ENCODE peak calls at places on chromosomes 7 and 10, in five cellular contexts. A is dorsolateral prefrontal cortex, U is cardiac muscle cell, O is MM.1S, J is left ventricle myocardium inferior. B is an unnamed sample.

GRCh38 chr10:71581376-71581775 is 138.2 kb downstream of the C10orf105 start:
- DNase-seq in U (no peak), O (no peak), J (no peak), A (peak; percentile 74), B (no peak)

GRCh38 chr10:91891285-91892001 is 17.8 kb downstream of the FGFBP3 start:
- DNase-seq in A (no peak), U (peak; percentile 75), O (no peak), J (no peak), B (no peak)

GRCh38 chr7:134891262-134892001 is 94.9 kb upstream of the AGBL3 start:
- DNase-seq in J (peak; percentile 80), O (peak; percentile 25), U (peak; percentile 98), A (peak; percentile 80), B (peak; percentile 85)

GRCh38 chr10:110737886-110738634 is 93.9 kb downstream of the RBM20 start:
- DNase-seq in U (peak; percentile 81), O (no peak), A (no peak), J (no peak), B (no peak)

GRCh38 chr7:158904599-158904998 is 48.2 kb downstream of the DYNC2I1 start:
- DNase-seq in U (no peak), J (no peak), A (no peak), O (no peak), B (no peak)

GRCh38 chr10:34698979-34699378 is 116.1 kb downstream of the PARD3 start:
- DNase-seq in O (no peak), J (no peak), A (no peak), U (peak; percentile 63), B (peak; percentile 61)

GRCh38 chr7:29723599-29723998 is 82.7 kb upstream of the WIPF3 start:
- DNase-seq in O (no peak), U (peak; percentile 72), A (no peak), J (no peak), B (peak; percentile 11)

GRCh38 chr10:47165711-47166404 is 134.1 kb upstream of the GDF10 start:
- DNase-seq in J (peak; percentile 60), A (peak; percentile 52), U (peak; percentile 97), O (no peak), B (peak; percentile 60)

GRCh38 chr7:54345746-54346145 is 196.4 kb upstream of the VSTM2A start:
- DNase-seq in J (no peak), A (no peak), O (no peak), U (no peak), B (no peak)

GRCh38 chr10:28892818-28893547 is 215.7 kb downstream of the BAMBI start:
- DNase-seq in U (peak; percentile 65), O (no peak), J (no peak), A (no peak), B (no peak)

GRCh38 chr7:159091480-159092475 is 52.9 kb downstream of the VIPR2 start:
- DNase-seq in A (no peak), O (no peak), U (no peak), J (no peak), B (no peak)

DNA sequence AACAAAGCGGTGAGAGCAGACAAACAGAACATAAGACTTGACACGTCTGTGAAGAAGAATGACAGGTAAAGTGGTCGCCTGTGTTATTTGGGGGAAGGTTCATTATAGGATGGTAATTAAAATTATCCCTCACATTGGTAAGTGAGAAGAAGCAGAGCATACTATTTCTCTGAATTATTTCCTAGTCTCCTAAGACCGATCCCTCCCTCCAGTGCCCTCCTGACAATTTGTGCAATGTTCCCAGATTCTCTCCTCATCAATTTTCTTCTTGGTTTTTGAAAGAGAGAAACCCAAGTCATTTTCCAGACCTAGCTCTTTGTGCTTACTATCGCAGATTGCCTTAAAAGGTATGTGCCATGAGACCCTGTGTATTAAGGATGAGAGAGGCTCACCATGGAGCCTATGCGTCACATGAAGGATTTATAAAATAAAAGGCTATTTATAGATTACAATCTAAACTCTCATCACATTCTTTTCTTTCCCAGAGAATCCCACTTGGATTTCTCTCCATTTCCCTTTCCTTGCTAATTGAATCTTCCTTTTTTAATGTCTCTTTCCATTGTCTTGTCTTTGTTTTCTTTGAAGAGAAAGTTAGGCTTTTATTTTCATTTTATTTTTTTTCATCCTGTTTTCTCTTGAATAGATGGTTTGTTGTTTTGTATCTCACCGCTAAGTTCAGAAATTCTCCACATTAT is 112.0 kb downstream of the PPP1R3A start:
- DNase-seq in A (no peak), U (no peak), O (no peak), J (no peak), B (no peak)
- H3K27me3 ChIP-seq in A (no peaks in the 10 kb centered on the region), U (no peaks in the 10 kb centered on the region), O (no peaks in the 10 kb centered on the region), J (no peaks in the 10 kb centered on the region), B (no peaks in the 10 kb centered on the region)

GRCh38 chr7:101934618-101935017 is 117.2 kb downstream of the CUX1 start:
- DNase-seq in A (no peak), J (no peak), U (no peak), O (no peak), B (no peak)

GRCh38 chr7:101936612-101937231 is 119.3 kb downstream of the CUX1 start:
- DNase-seq in J (peak; percentile 36), A (no peak), U (peak; percentile 71), O (no peak), B (no peak)

GRCh38 chr7:101936223-101936611 is 118.8 kb downstream of the CUX1 start:
- DNase-seq in U (no peak), J (no peak), O (no peak), A (no peak), B (no peak)

GRCh38 chr7:101933685-101934084 is 116.3 kb downstream of the CUX1 start:
- DNase-seq in A (no peak), J (no peak), U (no peak), O (no peak), B (no peak)

DNA sequence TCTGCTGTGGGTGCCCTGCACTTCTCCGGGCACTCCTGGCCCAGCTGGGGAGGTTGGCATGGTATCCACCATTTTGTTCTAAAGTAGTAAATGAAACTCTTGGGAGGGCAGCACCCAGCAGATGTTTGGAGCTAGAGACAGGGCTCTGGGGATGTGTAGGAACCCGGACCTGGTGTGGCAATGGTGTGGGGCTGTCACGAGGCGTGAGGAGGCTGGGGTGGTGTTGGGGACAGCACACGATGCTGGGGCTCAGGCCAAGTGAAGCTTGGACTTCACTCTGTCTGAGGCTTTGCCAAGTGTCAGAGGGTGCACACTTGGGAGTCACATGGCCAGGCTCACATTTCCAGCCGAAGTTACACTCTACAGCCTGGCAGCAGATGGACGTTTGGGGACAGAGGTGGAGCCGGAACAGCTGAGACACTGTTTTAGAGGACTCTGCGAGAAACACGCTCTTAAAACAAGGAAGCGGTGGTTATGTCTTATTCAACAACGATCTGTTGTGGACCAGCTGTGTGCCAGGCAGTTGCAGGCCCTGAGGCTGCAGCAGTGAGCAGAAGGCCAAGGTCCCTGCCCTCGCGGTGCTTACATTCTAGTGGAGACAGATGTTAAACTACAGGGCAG is 118.2 kb downstream of the CUX1 start:
- DNase-seq in O (no peak), U (no peak), J (peak; percentile 79), A (no peak), B (no peak)
- H3K27ac ChIP-seq in O (no peak overlapping the region), U (peak overlapping the region; percentile 68), J (peak overlapping the region; percentile 90), A (peak overlapping the region; percentile 46), B (no peak overlapping the region)

DNA sequence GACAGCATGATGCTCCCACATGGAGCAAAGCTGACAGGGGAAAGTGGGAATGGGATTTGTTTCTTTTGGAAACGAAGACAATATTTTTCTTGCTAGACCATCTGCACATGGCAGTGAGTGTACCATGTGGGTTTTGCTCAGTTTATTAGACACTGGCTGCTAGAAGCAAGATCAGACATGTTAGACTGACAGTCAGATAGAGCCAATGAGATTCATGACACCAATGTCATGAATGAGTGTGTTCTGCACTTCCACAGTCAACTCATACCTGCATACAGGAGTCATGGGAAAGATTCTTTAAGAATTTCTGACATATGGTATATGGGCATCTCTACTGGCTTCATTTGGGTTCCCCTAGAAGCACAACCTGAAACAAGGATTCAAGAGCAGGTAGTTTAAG is 3.6 kb upstream of the GRM8 start:
- DNase-seq in A (no peak), U (no peak), J (no peak), O (no peak), B (no peak)
- H3K27me3 ChIP-seq in A (no peaks in the 10 kb centered on the region), U (peaks cover 63% of the 10 kb centered on the region), J (peaks cover 87% of the 10 kb centered on the region), O (peaks cover 9% of the 10 kb centered on the region), B (peaks cover 37% of the 10 kb centered on the region)

GRCh38 chr10:30058570-30059132 is 735 bp downstream of the JCAD start:
- DNase-seq in J (no peak), A (no peak), U (no peak), O (no peak), B (no peak)
- H3K27ac ChIP-seq in J (peak overlapping the region; percentile 95), A (peak overlapping the region; percentile 91), U (peak overlapping the region; percentile 77), O (no peak overlapping the region), B (peak overlapping the region; percentile 72)

DNA sequence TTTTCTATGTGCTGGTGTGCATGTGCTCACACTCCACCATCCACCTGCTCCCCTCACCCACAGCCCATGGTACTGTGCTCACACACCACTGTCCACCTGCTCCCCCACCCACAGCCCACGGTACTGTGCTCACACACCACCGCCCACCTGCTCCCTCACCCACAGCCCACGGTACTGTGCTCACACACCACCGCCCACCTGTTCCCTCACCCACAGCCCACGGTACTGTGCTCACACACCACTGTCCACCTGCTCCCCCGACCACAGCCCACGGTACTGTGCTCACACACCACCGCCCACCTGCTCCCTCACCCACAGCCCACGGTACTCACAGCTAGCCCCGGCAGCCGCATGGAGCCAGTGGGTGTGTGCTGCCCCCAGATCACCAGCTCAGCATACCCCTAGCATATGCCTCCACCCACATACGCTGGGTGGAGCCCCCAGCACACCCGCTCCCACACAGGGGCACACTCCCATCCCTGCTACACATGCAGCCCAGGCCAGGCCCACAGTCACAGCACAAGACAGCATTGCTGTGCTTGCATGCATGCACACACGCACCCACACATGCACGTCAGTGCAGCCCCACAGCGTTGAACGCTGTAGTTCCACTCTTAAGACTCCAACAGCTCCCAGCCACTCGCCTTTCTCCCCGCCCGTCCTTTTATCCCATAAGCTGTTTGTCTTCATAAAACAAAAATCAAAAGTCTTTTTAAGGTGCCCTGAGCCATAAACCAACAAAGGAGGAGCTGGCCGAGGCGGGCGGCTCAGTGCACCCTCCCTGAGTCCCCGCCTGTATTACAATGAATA is 62.1 kb downstream of the PAX2 start:
- DNase-seq in O (no peak), J (no peak), A (peak; percentile 30), U (no peak), B (no peak)
- H3K27me3 ChIP-seq in O (peaks cover 99% of the 10 kb centered on the region), J (peaks cover 97% of the 10 kb centered on the region), A (peaks cover 25% of the 10 kb centered on the region), U (peaks cover 10% of the 10 kb centered on the region), B (peaks cover 97% of the 10 kb centered on the region)